ENCODE peak calls at places on chromosomes 7 and 10, in eight cellular contexts. O is iPS DF 6.9, D is kidney epithelial cell, F is heart left ventricle, Q is SK-N-SH, W is left ventricle myocardium superior, U is anterior cingulate cortex, E is left cardiac atrium. M is an unnamed sample.

GRCh38 chr7:142321391-142321790 is 63.5 kb upstream of the PRSS58 start:
- DNase-seq in F (no peak), W (no peak), Q (no peak), D (no peak), U (no peak), O (no peak), E (no peak), M (no peak)

GRCh38 chr10:14600065-14600464 is 174.6 kb downstream of the FAM107B start:
- DNase-seq in F (no peak), U (no peak), Q (no peak), D (no peak), E (no peak), W (no peak), O (no peak), M (no peak)

GRCh38 chr10:77290528-77291155 is 347.0 kb downstream of the KCNMA1 start:
- DNase-seq in U (no peak), F (no peak), Q (no peak), O (no peak), W (no peak), E (no peak), D (peak), M (peak)

GRCh38 chr7:87452279-87452678 is 23.2 kb downstream of the ABCB4 start:
- DNase-seq in D (no peak), Q (no peak), F (no peak), U (no peak), E (no peak), O (no peak), W (no peak), M (no peak)

GRCh38 chr7:43568529-43568928 is 14.4 kb upstream of the STK17A start:
- DNase-seq in W (no peak), Q (no peak), E (no peak), O (no peak), U (no peak), D (no peak), F (no peak), M (no peak)

GRCh38 chr10:131810805-131811137 is 90.0 kb upstream of the PPP2R2D start:
- DNase-seq in O (no peak), D (no peak), U (no peak), F (no peak), E (no peak), Q (no peak), W (no peak), M (peak)

GRCh38 chr7:138456220-138456619 is 3.8 kb upstream of the TRIM24 start:
- DNase-seq in W (no peak), U (no peak), D (no peak), F (no peak), O (no peak), E (no peak), Q (no peak), M (no peak)

GRCh38 chr7:138773817-138774216 is 24.0 kb upstream of the TMEM213 start:
- DNase-seq in W (no peak), U (no peak), O (no peak), Q (no peak), D (no peak), E (no peak), F (no peak), M (no peak)

GRCh38 chr7:42964849-42965805 is 33.0 kb downstream of the MRPL32 start:
- DNase-seq in W (no peak), U (no peak), F (peak), O (no peak), Q (no peak), E (no peak), D (no peak), M (peak)

GRCh38 chr7:113159746-113160339 is 41.5 kb upstream of the SMIM30 start:
- DNase-seq in O (peak), E (no peak), F (no peak), D (peak), Q (peak), U (no peak), W (no peak), M (no peak)

GRCh38 chr10:112950714-112951348 is 784 bp downstream of the TCF7L2 start:
- DNase-seq in U (no peak), O (no peak), Q (peak), W (peak), E (peak), F (peak), D (no peak), M (peak)